ENCODE peak calls at places on chromosomes 16 and 17, in nine cellular contexts. C is stimulated activated CD4-positive, alpha-beta T cell treated with anti-CD3 and anti-CD28 coated beads, Interleukin-1b, Interleukin-23, amount 100 ng/mL, for 1 hour; U is NCI-H345; X is PC-9; V is uterus; Y is activated naive CD4-positive, alpha-beta T cell; S is AG04449; D is activated CD4-positive, CD25-positive, alpha-beta regulatory T cell; F is naive B cell. N is an unnamed sample.

GRCh38 chr17:49901460-49902331 is 53.8 kb upstream of the TAC4 start:
- DNase-seq in C (no peak), U (no peak), X (peak), V (no peak), Y (no peak), S (no peak), D (no peak), F (no peak), N (no peak)

GRCh38 chr17:65092262-65092661 is 35.7 kb upstream of the GNA13 start:
- DNase-seq in C (no peak), U (no peak), X (no peak), V (no peak), Y (no peak), S (no peak), D (no peak), F (no peak), N (no peak)

GRCh38 chr16:12329246-12329995 is 352.9 kb downstream of the SNX29 start:
- DNase-seq in C (no peak), U (peak), X (no peak), V (no peak), Y (no peak), S (no peak), D (no peak), F (no peak), N (no peak)

GRCh38 chr17:10127819-10128375 is 70.5 kb downstream of the GAS7 start:
- DNase-seq in C (no peak), U (no peak), X (no peak), V (peak), Y (no peak), S (peak), D (no peak), F (no peak), N (peak)

GRCh38 chr17:16486373-16487250 is 5.4 kb downstream of the LRRC75A start:
- DNase-seq in C (no peak), U (peak), X (peak), V (peak), Y (no peak), S (no peak), D (no peak), F (no peak), N (peak)

GRCh38 chr17:62085511-62086408 is 20.7 kb upstream of the MED13 start:
- DNase-seq in C (no peak), U (no peak), X (no peak), V (no peak), Y (no peak), S (no peak), D (no peak), F (no peak), N (no peak)

GRCh38 chr17:6510321-6511023 is 45.9 kb downstream of the PITPNM3 start:
- DNase-seq in C (no peak), U (no peak), X (no peak), V (no peak), Y (no peak), S (no peak), D (no peak), F (no peak), N (peak)

GRCh38 chr17:73465851-73466250 is 154.1 kb upstream of the CDC42EP4 start:
- DNase-seq in C (no peak), U (no peak), X (no peak), V (no peak), Y (no peak), S (no peak), D (no peak), F (no peak), N (no peak)

GRCh38 chr16:59719121-59719520 is 985.0 kb upstream of the GOT2 start:
- DNase-seq in C (no peak), U (no peak), X (no peak), V (no peak), Y (no peak), S (no peak), D (no peak), F (no peak), N (no peak)

GRCh38 chr17:57442914-57443571 is 186.7 kb downstream of the MSI2 start:
- DNase-seq in C (peak), U (no peak), X (no peak), V (no peak), Y (peak), S (no peak), D (peak), F (peak), N (no peak)

GRCh38 chr16:22161999-22162657 is at the start of gene SDR42E2:
- DNase-seq in C (peak), U (peak), X (peak), V (no peak), Y (peak), S (no peak), D (peak), F (peak), N (no peak)

GRCh38 chr17:32798938-32799337 is 78.0 kb downstream of the MYO1D start:
- DNase-seq in C (no peak), U (no peak), X (no peak), V (no peak), Y (no peak), S (no peak), D (no peak), F (no peak), N (no peak)

GRCh38 chr17:1009411-1010085 is 12.6 kb downstream of the TIMM22 start:
- DNase-seq in C (no peak), U (no peak), X (no peak), V (no peak), Y (no peak), S (no peak), D (no peak), F (no peak), N (no peak)

GRCh38 chr16:51540259-51540658 is 389.2 kb upstream of the SALL1 start:
- DNase-seq in C (no peak), U (no peak), X (no peak), V (no peak), Y (no peak), S (no peak), D (no peak), F (no peak), N (no peak)

GRCh38 chr17:77723909-77724875 is 234.3 kb upstream of the TNRC6C start:
- DNase-seq in C (no peak), U (no peak), X (no peak), V (no peak), Y (no peak), S (no peak), D (no peak), F (no peak), N (no peak)

GRCh38 chr16:72819345-72819744 is 228.6 kb downstream of the ZFHX3 start:
- DNase-seq in C (no peak), U (no peak), X (no peak), V (no peak), Y (no peak), S (peak), D (no peak), F (no peak), N (no peak)

GRCh38 chr16:85416267-85417109 is 196.6 kb upstream of the GSE1 start:
- DNase-seq in C (peak), U (peak), X (peak), V (peak), Y (peak), S (no peak), D (peak), F (peak), N (peak)

GRCh38 chr17:17780941-17781590 is 55.7 kb downstream of the SREBF1 start:
- DNase-seq in C (no peak), U (peak), X (peak), V (peak), Y (no peak), S (peak), D (no peak), F (no peak), N (peak)

GRCh38 chr17:40168262-40168832 is 8.9 kb upstream of the RAPGEFL1 start:
- DNase-seq in C (no peak), U (peak), X (peak), V (peak), Y (no peak), S (peak), D (no peak), F (peak), N (peak)

GRCh38 chr17:74779948-74780400 is 3.8 kb upstream of the NAT9 start:
- DNase-seq in C (no peak), U (no peak), X (no peak), V (no peak), Y (peak), S (no peak), D (peak), F (peak), N (peak)

GRCh38 chr16:54936979-54937672 is 6.5 kb downstream of the IRX5 start:
- DNase-seq in C (no peak), U (no peak), X (no peak), V (no peak), Y (no peak), S (no peak), D (no peak), F (no peak), N (no peak)

GRCh38 chr16:89026121-89026612 is 49.2 kb upstream of the CBFA2T3 start:
- DNase-seq in C (no peak), U (no peak), X (no peak), V (no peak), Y (no peak), S (no peak), D (no peak), F (no peak), N (no peak)

GRCh38 chr17:31216053-31216751 is 80.8 kb downstream of the OMG start:
- DNase-seq in C (no peak), U (peak), X (no peak), V (peak), Y (no peak), S (peak), D (no peak), F (peak), N (no peak)

GRCh38 chr17:4836221-4836620 is 3.1 kb downstream of the MINK1 start:
- DNase-seq in C (no peak), U (no peak), X (no peak), V (no peak), Y (no peak), S (no peak), D (no peak), F (no peak), N (no peak)

GRCh38 chr16:79498928-79499327 is 101.6 kb downstream of the MAF start:
- DNase-seq in C (no peak), U (no peak), X (no peak), V (no peak), Y (no peak), S (no peak), D (no peak), F (no peak), N (no peak)

GRCh38 chr17:18181358-18181757 is 2.3 kb upstream of the ALKBH5 start:
- DNase-seq in C (no peak), U (no peak), X (no peak), V (peak), Y (no peak), S (no peak), D (no peak), F (no peak), N (no peak)

GRCh38 chr17:77434136-77435114 is 293.7 kb downstream of the SEC14L1 start:
- DNase-seq in C (no peak), U (no peak), X (no peak), V (no peak), Y (no peak), S (no peak), D (no peak), F (no peak), N (no peak)

GRCh38 chr17:48840441-48840840 is 9.6 kb downstream of the CALCOCO2 start:
- DNase-seq in C (no peak), U (no peak), X (no peak), V (no peak), Y (no peak), S (no peak), D (no peak), F (no peak), N (no peak)

GRCh38 chr16:15897834-15898254 is 9.4 kb upstream of the CEP20 start:
- DNase-seq in C (no peak), U (no peak), X (no peak), V (no peak), Y (no peak), S (no peak), D (no peak), F (no peak), N (no peak)

GRCh38 chr17:61338000-61338864 is 61.4 kb upstream of the TBX2 start:
- DNase-seq in C (no peak), U (no peak), X (peak), V (no peak), Y (no peak), S (peak), D (no peak), F (no peak), N (no peak)

N was measured in sigmoid colon.